ENCODE peak calls at places on chromosomes 6 and 20, in six cellular contexts. G is Peyer's patch, K is ecto neural progenitor cell, F is NCI-H510A treated with DMSO at 0.1 percent for 48 hours, D is T follicular helper cell, N is SHP77 treated with DMSO at 0.1 percent for 48 hours. I is an unnamed sample.

GRCh38 chr6:133254552-133255228 is 13.5 kb downstream of the EYA4 start:
- DNase-seq in K (no peak), G (no peak), N (no peak), D (no peak), F (no peak), I (no peak)

GRCh38 chr6:163355471-163355991 is 59.0 kb upstream of the QKI start:
- DNase-seq in N (peak), K (no peak), F (no peak), G (no peak), D (no peak), I (no peak)

GRCh38 chr6:25193147-25193864 is 85.9 kb upstream of the CARMIL1 start:
- DNase-seq in N (no peak), F (no peak), G (no peak), K (no peak), D (no peak), I (no peak)

GRCh38 chr6:73537677-73538076 is 16.8 kb upstream of the EEF1A1 start:
- DNase-seq in K (no peak), D (no peak), F (no peak), N (no peak), G (no peak), I (no peak)

GRCh38 chr20:10629946-10630345 is 43.9 kb downstream of the JAG1 start:
- DNase-seq in D (no peak), K (peak), G (no peak), F (no peak), N (no peak), I (no peak)

GRCh38 chr6:41836660-41837052 is 49.2 kb downstream of the TOMM6 start:
- DNase-seq in F (no peak), K (no peak), D (no peak), N (no peak), G (no peak), I (no peak)

GRCh38 chr20:51818479-51819008 is 16.2 kb upstream of the SALL4 start:
- DNase-seq in G (no peak), K (no peak), D (no peak), N (no peak), F (no peak), I (no peak)

GRCh38 chr6:161111256-161111655 is 119.7 kb downstream of the MAP3K4 start:
- DNase-seq in G (no peak), N (no peak), F (no peak), K (no peak), D (no peak), I (peak)

GRCh38 chr6:33585403-33586107 is 5.5 kb upstream of the BAK1 start:
- DNase-seq in D (peak), G (peak), K (peak), N (peak), F (peak), I (peak)

GRCh38 chr6:154960299-154960796 is 34.8 kb upstream of the TIAM2 start:
- DNase-seq in G (no peak), N (no peak), D (no peak), K (no peak), F (peak), I (no peak)

GRCh38 chr20:44642203-44643153 is 9.0 kb downstream of the ADA start:
- DNase-seq in N (peak), F (peak), K (no peak), G (peak), D (no peak), I (peak)